ENCODE peak calls at places on chromosome 6, in six cellular contexts. X, S, U, Q, K and V are unnamed samples.

GRCh38 chr6:90068264-90068663 is 174.0 kb downstream of the GJA10 start:
- DNase-seq in K (no peak), S (peak; percentile 62), X (peak; percentile 83), Q (peak; percentile 90), U (peak; percentile 90), V (no peak)

GRCh38 chr6:168242111-168242510 is 77.5 kb downstream of the DACT2 start:
- DNase-seq in U (no peak), S (no peak), X (no peak), K (no peak), Q (no peak), V (no peak)

GRCh38 chr6:2873643-2874042 is 29.5 kb downstream of the SERPINB9 start:
- DNase-seq in X (no peak), K (no peak), S (no peak), U (no peak), Q (no peak), V (no peak)

GRCh38 chr6:150152891-150153876 is 10.3 kb downstream of the PPP1R14C start:
- DNase-seq in K (no peak), Q (peak; percentile 25), X (peak; percentile 66), U (no peak), S (peak; percentile 85), V (no peak)

GRCh38 chr6:164200071-164200470 is 785.6 kb downstream of the QKI start:
- DNase-seq in U (peak; percentile 5), S (no peak), Q (peak; percentile 21), X (peak; percentile 43), K (no peak), V (no peak)

GRCh38 chr6:166097914-166098522 is 69.6 kb downstream of the TBXT start:
- DNase-seq in S (peak; percentile 70), Q (peak; percentile 66), X (peak; percentile 61), K (peak; percentile 73), U (peak; percentile 92), V (peak; percentile 67)

GRCh38 chr6:158419339-158419909 is 107.2 kb downstream of the TULP4 start:
- DNase-seq in U (no peak), Q (no peak), X (no peak), S (no peak), K (no peak), V (no peak)

GRCh38 chr6:140040391-140040790 is 665.9 kb upstream of the CITED2 start:
- DNase-seq in X (peak; percentile 58), Q (peak; percentile 79), S (no peak), K (peak; percentile 5), U (peak; percentile 54), V (no peak)

GRCh38 chr6:119348308-119349040 is 1.1 kb downstream of the MAN1A1 start:
- DNase-seq in K (peak; percentile 58), Q (no peak), U (peak; percentile 50), S (peak; percentile 94), X (peak; percentile 38), V (peak; percentile 45)

GRCh38 chr6:3499603-3500002 is 42.8 kb upstream of the SLC22A23 start:
- DNase-seq in S (no peak), X (no peak), K (peak; percentile 7), Q (no peak), U (no peak), V (peak; percentile 28)

GRCh38 chr6:168217880-168218537 is 101.6 kb downstream of the DACT2 start:
- DNase-seq in Q (no peak), U (no peak), K (no peak), X (no peak), S (no peak), V (no peak)

GRCh38 chr6:106693343-106693742 is 64.0 kb downstream of the QRSL1 start:
- DNase-seq in U (no peak), S (no peak), K (no peak), Q (no peak), X (no peak), V (no peak)

GRCh38 chr6:151716446-151717047 is 90.9 kb upstream of the ESR1 start:
- DNase-seq in K (no peak), U (peak; percentile 17), X (no peak), Q (no peak), S (no peak), V (no peak)

GRCh38 chr6:112018619-112019416 is 35.1 kb upstream of the CCN6 start:
- DNase-seq in S (peak; percentile 64), K (no peak), U (no peak), X (no peak), Q (peak; percentile 76), V (no peak)

GRCh38 chr6:142566628-142567396 is 265.0 kb downstream of the ADGRG6 start:
- DNase-seq in U (peak; percentile 74), K (peak; percentile 64), Q (peak; percentile 74), S (peak; percentile 71), X (peak; percentile 32), V (peak; percentile 63)

DNA sequence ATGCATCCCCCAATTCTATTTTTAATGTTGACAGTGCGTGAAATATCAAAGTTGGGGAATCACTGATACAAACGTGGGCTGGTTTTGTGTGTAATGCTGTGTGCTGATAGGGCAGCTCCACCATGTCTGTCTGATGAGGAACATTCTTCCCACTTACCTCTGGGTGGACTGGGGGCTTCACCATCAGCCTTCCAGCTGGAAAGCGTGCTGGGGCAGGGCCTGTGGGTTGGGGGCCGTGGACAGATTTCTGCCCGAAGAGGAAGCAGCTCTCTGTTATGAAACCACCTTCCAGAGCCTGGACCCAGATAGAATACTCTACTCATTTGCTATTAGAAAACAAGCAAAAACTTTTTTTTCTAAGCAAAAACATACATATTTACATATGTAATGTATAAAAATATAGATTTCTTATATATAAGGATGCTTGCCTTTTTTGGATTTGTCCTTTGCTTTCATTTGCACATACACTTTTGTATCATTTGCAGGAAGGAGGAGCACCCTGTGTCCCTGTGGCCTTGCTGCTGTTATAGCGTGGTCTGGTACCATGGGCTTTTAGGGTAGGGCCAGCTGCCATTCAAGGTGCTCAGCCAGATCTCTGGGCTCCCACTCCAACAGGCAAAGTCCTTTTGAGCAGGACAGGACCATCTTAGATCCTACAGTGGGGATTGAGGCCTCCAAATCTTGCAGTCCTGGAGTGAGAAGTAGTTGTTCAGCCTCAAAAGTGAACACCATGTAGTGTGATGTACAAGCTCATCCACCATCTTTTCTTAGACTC is 48.1 kb downstream of the DUSP22 start:
- DNase-seq in X (no peak), Q (no peak), U (no peak), S (no peak), K (no peak), V (no peak)
- TF ChIP-seq CTCF in X (no peak), Q (no peak), U (no peak), S (no peak), K (no peak), V (no peak)

DNA sequence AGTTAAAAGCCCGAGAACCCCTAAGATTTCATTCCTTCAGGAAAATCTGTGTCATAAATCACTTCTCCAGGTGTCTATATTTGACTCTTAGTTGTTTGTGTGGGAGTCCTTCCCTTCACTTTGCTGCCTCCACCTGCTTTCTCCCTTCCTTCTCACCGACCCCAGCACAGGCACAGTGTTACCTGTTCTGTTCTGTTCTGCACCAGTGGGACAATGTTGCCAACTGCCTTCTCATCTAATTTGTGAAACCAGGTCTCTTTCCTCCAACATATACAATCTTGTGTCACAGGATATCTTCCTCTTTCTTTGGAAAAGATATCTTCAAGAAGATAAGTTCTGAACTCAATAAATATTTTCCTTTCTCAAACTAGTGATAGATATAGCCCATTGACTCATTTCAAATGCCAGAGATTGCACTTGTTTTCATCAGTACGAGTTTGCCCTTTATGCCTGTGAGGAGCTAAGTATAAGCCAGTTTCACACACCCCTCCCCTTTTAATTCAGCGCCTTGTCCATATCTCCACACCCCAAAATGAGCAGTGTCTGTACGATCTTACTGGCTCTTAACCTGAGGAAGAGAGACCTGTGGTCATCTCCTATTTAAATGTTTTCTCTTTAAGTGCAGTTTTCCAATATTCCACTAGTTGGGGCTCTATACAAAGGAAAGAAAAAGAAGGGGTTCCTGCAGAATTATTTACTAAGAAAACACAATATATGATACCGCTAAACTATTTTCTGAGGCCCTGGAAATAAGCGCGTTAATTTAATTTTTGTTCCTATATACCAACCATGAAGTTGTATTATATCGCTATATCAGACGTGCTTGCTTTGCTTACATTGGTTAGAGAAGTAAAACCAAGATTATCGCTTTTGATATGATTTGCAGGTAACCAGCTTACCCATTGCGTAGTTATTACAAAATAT is 81.6 kb upstream of the PREP start:
- DNase-seq in X (peak; percentile 30), S (no peak), K (peak; percentile 65), Q (peak; percentile 58), U (peak; percentile 64), V (peak; percentile 22)
- TF ChIP-seq CTCF in X (peak; percentile 68), S (peak; percentile 96), K (peak; percentile 71), Q (peak; percentile 90), U (peak; percentile 76), V (peak; percentile 65)

DNA sequence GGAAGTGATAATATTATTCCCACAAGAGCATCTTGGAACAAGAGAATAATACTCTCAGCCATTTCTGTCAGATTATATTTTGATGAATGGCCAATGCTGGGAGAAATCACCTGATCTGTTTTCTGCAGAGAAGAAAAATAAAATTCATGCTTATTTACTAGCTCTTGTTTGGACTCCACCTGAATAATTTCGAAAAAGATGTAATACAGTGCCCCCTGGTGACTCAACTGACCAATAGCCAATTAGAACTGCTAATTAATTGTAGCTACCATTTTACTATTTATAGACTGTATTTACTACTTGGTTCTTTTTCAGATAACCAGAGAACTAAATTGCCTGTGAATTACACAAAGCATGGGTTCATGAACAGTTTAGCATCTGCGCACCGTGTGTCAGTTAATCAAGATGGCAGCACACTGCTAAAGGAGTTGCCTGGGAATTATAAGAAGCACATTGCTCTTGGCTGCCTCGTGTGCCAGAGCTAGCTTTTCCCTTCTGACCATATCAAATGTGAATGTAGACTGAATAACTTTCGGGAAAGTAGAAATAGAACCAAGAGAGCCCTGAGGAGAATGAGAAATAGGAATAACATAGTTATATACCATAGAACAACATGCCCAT is 78.6 kb upstream of the TRDN start:
- DNase-seq in K (peak; percentile 46), Q (peak; percentile 50), S (no peak), X (peak; percentile 1), U (peak; percentile 48), V (peak; percentile 7)
- TF ChIP-seq CTCF in K (peak; percentile 45), Q (peak; percentile 52), S (peak; percentile 53), X (no peak), U (peak; percentile 51), V (peak; percentile 49)

GRCh38 chr6:146901940-146902816 is 302.0 kb upstream of the STXBP5 start:
- DNase-seq in S (no peak), U (peak; percentile 51), Q (peak; percentile 45), K (no peak), X (no peak), V (no peak)
- TF ChIP-seq CTCF in S (peak; percentile 43), U (peak; percentile 51), Q (peak; percentile 50), K (no peak), X (peak; percentile 14), V (no peak)

GRCh38 chr6:160930547-160931377 is 60.8 kb upstream of the MAP3K4 start:
- DNase-seq in K (peak; percentile 61), Q (peak; percentile 84), X (peak; percentile 76), U (peak; percentile 81), S (peak; percentile 96), V (peak; percentile 81)

GRCh38 chr6:160931378-160932343 is 59.9 kb upstream of the MAP3K4 start:
- DNase-seq in K (no peak), Q (peak; percentile 27), S (no peak), U (no peak), X (peak; percentile 7), V (no peak)

GRCh38 chr6:160934157-160934556 is 57.4 kb upstream of the MAP3K4 start:
- DNase-seq in Q (no peak), U (no peak), X (no peak), S (no peak), K (no peak), V (no peak)

GRCh38 chr6:160929831-160930230 is 61.7 kb upstream of the MAP3K4 start:
- DNase-seq in K (no peak), U (no peak), Q (no peak), X (no peak), S (no peak), V (no peak)

DNA sequence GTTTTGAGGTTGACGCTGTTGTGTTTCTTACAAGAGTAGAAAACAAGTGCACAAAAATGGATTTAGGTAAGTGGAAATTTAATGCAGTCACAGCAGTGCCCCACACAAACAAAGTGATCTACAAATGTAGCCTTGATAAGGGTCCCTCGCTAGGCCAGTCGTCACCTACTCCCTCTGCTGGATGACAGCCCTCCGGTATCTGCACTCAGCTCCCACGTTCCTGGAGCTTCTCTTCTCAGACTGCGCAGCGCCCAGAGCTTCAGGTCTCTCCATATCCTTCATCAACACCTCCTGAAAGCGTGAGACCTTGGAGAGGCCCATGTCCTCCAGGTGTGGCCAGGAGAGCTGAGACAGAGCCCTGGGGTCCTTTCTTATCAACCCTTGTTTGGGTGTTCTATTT is 58.3 kb upstream of the MAP3K4 start:
- DNase-seq in U (no peak), X (no peak), S (no peak), K (no peak), Q (no peak), V (no peak)
- TF ChIP-seq CTCF in U (peak; percentile 12), X (no peak), S (no peak), K (no peak), Q (peak; percentile 9), V (no peak)